ENCODE peak calls at places on chromosomes 6 and 20, in four cellular contexts. J is H1, M is IMR-90, Y is H9. B is an unnamed sample.

GRCh38 chr20:913306-913849 is 2.8 kb downstream of the ANGPT4 start:
- DNase-seq in J (no peak), M (no peak), Y (no peak), B (no peak)

GRCh38 chr6:163579880-163580295 is 165.4 kb downstream of the QKI start:
- DNase-seq in M (no peak), Y (no peak), J (no peak), B (peak)

GRCh38 chr6:123769431-123769830 is 34.2 kb upstream of the NKAIN2 start:
- DNase-seq in J (no peak), Y (no peak), M (no peak), B (no peak)

GRCh38 chr20:56628873-56629463 is at the start of gene TFAP2C:
- DNase-seq in J (peak), Y (peak), M (no peak), B (peak)

GRCh38 chr6:26445934-26446667 is 5.8 kb downstream of the BTN3A3 start:
- DNase-seq in M (no peak), Y (no peak), J (no peak), B (no peak)

GRCh38 chr6:149012040-149012545 is 265.3 kb downstream of the UST start:
- DNase-seq in J (no peak), Y (no peak), M (peak), B (peak)

GRCh38 chr6:126477678-126478077 is 137.8 kb downstream of the CENPW start:
- DNase-seq in Y (no peak), M (no peak), J (no peak), B (no peak)

GRCh38 chr6:149965191-149966020 is 1.7 kb downstream of the ULBP1 start:
- DNase-seq in J (peak), Y (no peak), M (no peak), B (peak)

GRCh38 chr20:62529916-62530642 is 54.3 kb upstream of the GATA5 start:
- DNase-seq in M (no peak), Y (no peak), J (no peak), B (no peak)

GRCh38 chr6:33264015-33264414 is 7.7 kb downstream of the VPS52 start:
- DNase-seq in M (no peak), Y (no peak), J (no peak), B (no peak)

GRCh38 chr20:12925214-12925755 is 83.5 kb upstream of the SPTLC3 start:
- DNase-seq in M (peak), Y (peak), J (peak), B (peak)

GRCh38 chr20:8837396-8837795 is 231.5 kb upstream of the PLCB4 start:
- DNase-seq in Y (no peak), J (no peak), M (peak), B (peak)

GRCh38 chr6:107822154-107823046 is 1.7 kb downstream of the SCML4 start:
- DNase-seq in M (no peak), Y (no peak), J (no peak), B (no peak)

GRCh38 chr20:35502352-35502751 is 27.1 kb downstream of the C20orf173 start:
- DNase-seq in M (no peak), J (no peak), Y (no peak), B (no peak)

DNA sequence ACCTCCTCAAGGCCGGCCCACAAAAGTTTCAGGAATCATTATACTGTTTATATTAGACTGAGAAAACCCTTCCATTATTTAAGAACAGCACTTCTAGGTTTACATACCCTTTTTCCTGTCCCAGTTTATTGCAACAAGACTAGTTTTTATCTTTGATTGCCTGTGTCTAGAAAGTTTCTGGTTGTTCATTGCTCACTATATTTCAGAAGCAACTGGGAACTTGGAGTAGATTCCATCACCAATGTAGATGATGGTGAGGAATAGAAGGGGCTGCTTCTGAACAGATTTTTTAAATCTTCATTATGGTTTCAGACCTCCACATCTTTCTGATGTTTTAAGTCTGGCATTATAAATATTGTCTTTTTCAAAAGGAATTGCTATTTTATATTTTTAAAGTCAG is 93.0 kb downstream of the BCAS1 start:
- DNase-seq in J (no peak), M (no peak), Y (no peak), B (no peak)
- H4K5ac ChIP-seq in J (no peak), M (no peak), Y (no peak), B (no peak)

GRCh38 chr6:2077826-2078225 is 167.6 kb downstream of the GMDS start:
- DNase-seq in Y (no peak), M (no peak), J (no peak), B (no peak)
- H3K4me2 ChIP-seq in Y (no peak), M (no peak), J (no peak), B (no peak)

GRCh38 chr6:155090166-155090565 is 95.1 kb downstream of the TIAM2 start:
- DNase-seq in Y (no peak), M (no peak), J (no peak), B (no peak)

GRCh38 chr6:155088856-155089255 is 93.7 kb downstream of the TIAM2 start:
- DNase-seq in Y (no peak), M (no peak), J (no peak), B (no peak)

GRCh38 chr6:155091756-155092155 is 96.6 kb downstream of the TIAM2 start:
- DNase-seq in M (no peak), J (no peak), Y (no peak), B (no peak)

GRCh38 chr6:155093430-155093829 is 98.3 kb downstream of the TIAM2 start:
- DNase-seq in Y (no peak), M (no peak), J (no peak), B (no peak)

DNA sequence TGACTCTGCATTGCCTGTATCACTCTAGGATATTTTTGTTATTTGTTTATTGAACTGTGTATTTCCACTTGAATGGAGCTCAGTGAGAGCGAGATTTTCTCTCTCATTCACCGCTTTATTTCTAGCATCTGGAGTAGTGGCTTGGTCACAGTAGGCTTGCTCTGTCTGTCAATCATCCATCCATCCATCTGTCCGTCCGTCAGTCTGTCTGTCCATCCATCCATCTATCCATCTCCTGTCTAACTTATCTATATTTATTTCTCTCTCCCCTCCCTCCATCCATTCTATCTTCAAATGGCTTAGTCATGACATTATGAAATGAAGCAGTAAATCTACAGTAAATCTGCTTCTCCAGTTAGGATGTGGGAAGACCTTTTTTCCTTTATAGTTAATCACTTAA is 94.6 kb downstream of the TIAM2 start:
- DNase-seq in J (no peak), M (no peak), Y (no peak), B (no peak)
- H4K5ac ChIP-seq in J (no peak), M (no peak), Y (no peak), B (no peak)

GRCh38 chr6:44598679-44599078 is 211.2 kb downstream of the CDC5L start:
- DNase-seq in M (no peak), Y (peak), J (peak), B (no peak)

GRCh38 chr6:44594471-44594870 is 207.0 kb downstream of the CDC5L start:
- DNase-seq in J (no peak), Y (peak), M (no peak), B (peak)

GRCh38 chr6:44590471-44590870 is 203.0 kb downstream of the CDC5L start:
- DNase-seq in M (no peak), J (no peak), Y (no peak), B (no peak)

GRCh38 chr6:44593539-44593944 is 206.0 kb downstream of the CDC5L start:
- DNase-seq in J (peak), Y (peak), M (peak), B (peak)
- H3K4me2 ChIP-seq in J (no peak), Y (no peak), M (no peak), B (no peak)

DNA sequence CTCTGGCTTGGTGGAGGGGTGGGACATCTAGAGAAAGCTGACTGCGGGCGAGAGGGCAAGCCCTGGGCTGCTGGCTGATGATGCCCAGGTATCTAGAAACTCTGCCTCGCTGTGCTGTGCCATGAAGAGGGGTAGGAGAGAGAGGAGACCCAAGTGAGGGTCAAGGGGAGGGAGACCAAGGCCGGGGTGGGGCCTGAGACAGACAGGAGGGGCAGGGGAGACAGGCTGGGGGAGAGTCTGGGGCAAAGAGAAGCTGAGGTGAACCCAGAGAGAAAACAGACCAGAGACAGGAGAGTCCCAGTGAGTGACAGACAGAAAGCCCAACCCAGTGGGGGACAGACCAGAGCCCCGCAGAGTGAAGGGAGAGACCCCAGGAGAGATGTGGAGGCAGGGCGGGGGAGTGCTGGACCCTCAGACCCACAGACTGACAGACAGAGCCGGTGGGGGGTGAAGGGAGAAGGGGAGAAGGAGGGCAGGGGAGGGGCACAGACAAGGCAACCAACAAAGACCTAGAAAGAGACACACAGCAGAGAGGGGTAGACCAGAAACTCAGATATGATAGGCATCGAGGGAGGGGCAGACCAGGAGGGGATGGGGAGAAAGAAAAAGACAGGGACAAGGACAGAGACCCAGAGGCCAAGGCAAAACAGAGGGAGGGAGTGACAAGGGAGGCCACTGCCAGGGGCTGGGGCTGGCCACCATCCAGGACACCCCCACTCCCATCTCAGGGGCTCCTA is 5.9 kb downstream of the TEAD3 start:
- DNase-seq in M (no peak), Y (no peak), J (no peak), B (no peak)
- H4K5ac ChIP-seq in M (peak), Y (no peak), J (peak), B (no peak)

GRCh38 chr20:38658879-38659612 is 57.4 kb downstream of the ARHGAP40 start:
- DNase-seq in J (peak), Y (peak), M (no peak), B (peak)
- H3K4me2 ChIP-seq in J (no peak), Y (no peak), M (no peak), B (no peak)

DNA sequence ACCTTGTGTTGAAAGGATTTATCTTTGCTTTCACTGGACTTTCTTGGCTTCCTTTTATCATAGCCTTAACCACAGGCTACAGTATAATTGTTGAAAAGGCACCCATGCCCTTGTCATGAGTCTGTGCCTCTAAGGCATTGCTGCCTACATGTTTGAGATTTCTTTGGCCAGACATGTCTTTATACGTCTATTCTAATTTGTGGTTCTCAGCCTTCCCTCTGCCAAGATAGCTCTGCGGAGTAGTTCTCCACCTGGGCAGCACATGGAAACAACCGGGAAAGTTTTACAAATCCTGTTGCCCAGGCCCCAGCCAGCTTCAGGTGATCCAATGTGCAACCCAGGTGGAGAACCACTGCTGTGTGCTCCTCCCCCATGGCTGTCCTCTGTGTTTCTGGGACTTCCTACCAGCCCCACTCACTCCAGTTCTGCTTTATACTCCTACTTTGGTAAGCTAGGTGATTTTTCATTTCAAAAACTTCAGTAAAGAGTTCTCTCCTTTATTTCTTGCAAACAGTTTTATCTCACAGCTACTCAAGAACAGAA is 159.6 kb upstream of the MYLIP start:
- DNase-seq in M (no peak), J (no peak), Y (no peak), B (no peak)
- H4K5ac ChIP-seq in M (no peak), J (no peak), Y (no peak), B (no peak)

B was measured in mesendoderm.